ENCODE peak calls at places on chromosomes 1 and 21, in five cellular contexts. O is cardiac muscle cell; C is CD4-positive, alpha-beta T cell; L is endodermal cell; A is HFF-Myc. G is an unnamed sample.

GRCh38 chr1:169546087-169546995 is 39.9 kb downstream of the F5 start:
- DNase-seq in O (peak), C (peak), A (peak), L (peak), G (peak)

GRCh38 chr1:47788761-47789160 is 208.4 kb downstream of the TRABD2B start:
- DNase-seq in L (no peak), A (no peak), C (no peak), O (no peak), G (no peak)

GRCh38 chr1:16981269-16981849 is 939 bp upstream of the MFAP2 start:
- DNase-seq in A (no peak), O (peak), L (no peak), C (no peak), G (no peak)

GRCh38 chr1:164794310-164794709 is 235.3 kb downstream of the PBX1 start:
- DNase-seq in O (peak), L (no peak), A (peak), C (no peak), G (no peak)

GRCh38 chr1:98897479-98897878 is 107.2 kb downstream of the PLPPR5 start:
- DNase-seq in A (no peak), O (no peak), C (no peak), L (no peak), G (no peak)

GRCh38 chr21:33360871-33361602 is 36.3 kb downstream of the IFNAR1 start:
- DNase-seq in C (peak), L (peak), A (peak), O (peak), G (peak)

GRCh38 chr1:63523738-63524137 is 413 bp downstream of the EFCAB7 start:
- DNase-seq in C (no peak), A (no peak), O (no peak), L (no peak), G (no peak)

GRCh38 chr1:246067432-246068021 is 439.6 kb downstream of the SMYD3 start:
- DNase-seq in L (peak), C (no peak), A (peak), O (peak), G (no peak)

GRCh38 chr1:84581648-84582047 is 7.4 kb upstream of the CTBS start:
- DNase-seq in C (no peak), L (no peak), O (no peak), A (no peak), G (no peak)

GRCh38 chr21:32813265-32813903 is 41.8 kb upstream of the PAXBP1 start:
- DNase-seq in L (peak), A (no peak), C (no peak), O (no peak), G (no peak)

GRCh38 chr1:74010206-74010605 is 187.8 kb downstream of the LRRIQ3 start:
- DNase-seq in C (no peak), L (no peak), A (no peak), O (no peak), G (no peak)

GRCh38 chr1:156618853-156619581 is at the start of gene HAPLN2:
- DNase-seq in O (no peak), C (no peak), A (no peak), L (peak), G (no peak)

GRCh38 chr1:106325600-106325999 is 730.9 kb upstream of the PRMT6 start:
- DNase-seq in L (peak), A (no peak), C (no peak), O (no peak), G (no peak)

GRCh38 chr1:118984086-118984989 is 3.8 kb downstream of the TBX15 start:
- DNase-seq in A (no peak), L (peak), O (peak), C (no peak), G (peak)

GRCh38 chr1:114116086-114116485 is 37.6 kb downstream of the SYT6 start:
- DNase-seq in L (no peak), O (no peak), C (no peak), A (no peak), G (no peak)

GRCh38 chr1:207848234-207848633 is 62.7 kb downstream of the CD34 start:
- DNase-seq in L (no peak), A (no peak), C (no peak), O (peak), G (no peak)

GRCh38 chr21:45458281-45459170 is 53.6 kb downstream of the COL18A1 start:
- DNase-seq in L (no peak), A (no peak), C (no peak), O (no peak), G (no peak)

GRCh38 chr1:65316233-65316632 is 6.9 kb downstream of the DNAJC6 start:
- DNase-seq in C (no peak), A (no peak), O (no peak), L (no peak), G (no peak)

GRCh38 chr1:220325306-220325995 is 53.2 kb upstream of the RAB3GAP2 start:
- DNase-seq in C (no peak), A (no peak), L (no peak), O (no peak), G (no peak)

GRCh38 chr21:45020629-45021427 is 53.6 kb upstream of the ADARB1 start:
- DNase-seq in L (peak), A (no peak), C (no peak), O (no peak), G (no peak)

GRCh38 chr1:207155018-207155417 is 51.0 kb downstream of the C4BPA start:
- DNase-seq in L (no peak), A (no peak), O (no peak), C (no peak), G (no peak)

GRCh38 chr1:11654571-11655262 is at the start of gene FBXO44:
- DNase-seq in A (no peak), C (peak), L (peak), O (peak), G (no peak)

GRCh38 chr1:9111957-9112356 is 16.9 kb downstream of the GPR157 start:
- DNase-seq in C (no peak), L (no peak), A (no peak), O (no peak), G (no peak)

GRCh38 chr1:187842406-187843165 is 1013.8 kb downstream of the PLA2G4A start:
- DNase-seq in L (peak), C (no peak), A (no peak), O (peak), G (no peak)

GRCh38 chr1:4060850-4061249 is 160.8 kb upstream of the C1orf174 start:
- DNase-seq in L (peak), C (no peak), A (no peak), O (no peak), G (no peak)

GRCh38 chr1:11478571-11479374 is at the start of gene DISP3:
- DNase-seq in L (peak), C (peak), A (peak), O (peak), G (peak)

GRCh38 chr1:36352141-36352909 is 28.9 kb upstream of the EVA1B start:
- DNase-seq in O (peak), C (no peak), L (no peak), A (no peak), G (no peak)

GRCh38 chr1:116411784-116412479 is 38.9 kb downstream of the ATP1A1 start:
- DNase-seq in A (no peak), C (no peak), O (peak), L (no peak), G (no peak)

GRCh38 chr1:98388431-98388830 is 273.1 kb upstream of the SNX7 start:
- DNase-seq in C (no peak), L (no peak), O (peak), A (peak), G (no peak)

GRCh38 chr1:55505326-55505725 is 290.2 kb upstream of the USP24 start:
- DNase-seq in C (no peak), A (no peak), L (no peak), O (no peak), G (no peak)

GRCh38 chr1:116825400-116825734 is 71.1 kb downstream of the CD2 start:
- DNase-seq in O (peak), A (no peak), L (peak), C (no peak), G (no peak)

GRCh38 chr1:111690306-111690617 is 48.9 kb downstream of the INKA2 start:
- DNase-seq in C (no peak), A (peak), O (peak), L (no peak), G (peak)

GRCh38 chr1:9068971-9069323 is 488 bp downstream of the SLC2A5 start:
- DNase-seq in C (no peak), A (no peak), O (peak), L (no peak), G (no peak)

GRCh38 chr1:228276361-228276831 is 68.6 kb downstream of the OBSCN start:
- DNase-seq in A (no peak), L (no peak), O (peak), C (no peak), G (no peak)

GRCh38 chr1:234564035-234565029 is 45.6 kb downstream of the IRF2BP2 start:
- DNase-seq in C (no peak), O (peak), L (peak), A (no peak), G (no peak)

GRCh38 chr21:35658242-35658641 is 402.1 kb downstream of the SETD4 start:
- DNase-seq in L (no peak), A (peak), O (peak), C (no peak), G (no peak)

GRCh38 chr1:58204284-58204683 is 342.2 kb downstream of the OMA1 start:
- DNase-seq in O (no peak), L (peak), C (no peak), A (no peak), G (no peak)

GRCh38 chr1:155961937-155962336 is 16.4 kb downstream of the ARHGEF2 start:
- DNase-seq in C (no peak), A (peak), O (peak), L (peak), G (no peak)

DNA sequence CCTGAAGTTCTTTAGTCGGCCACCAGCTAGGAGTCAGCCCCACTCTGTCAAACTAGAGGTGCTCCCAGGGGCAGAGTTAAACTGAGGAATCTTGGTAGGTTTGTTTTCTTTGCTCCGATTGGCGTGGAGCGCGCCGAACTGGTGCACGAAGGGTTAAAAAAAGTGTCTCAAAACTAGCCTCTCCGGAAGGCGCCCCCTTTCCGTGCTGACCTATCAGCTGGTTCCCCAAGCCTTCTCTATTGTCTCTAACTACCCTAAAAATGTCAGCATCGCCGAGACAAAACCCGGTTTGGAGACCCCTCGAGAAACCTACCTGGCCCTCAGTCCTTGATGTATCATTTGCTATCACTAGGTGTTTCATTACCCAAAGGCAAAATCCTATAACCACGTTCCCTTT is 2.2 kb downstream of the TGFB2 start:
- DNase-seq in O (peak), A (no peak), L (peak), C (no peak), G (no peak)
- TF ChIP-seq CTCF in O (no peak), A (no peak), L (no peak), C (no peak), G (no peak)

GRCh38 chr1:150515328-150516049 is at the start of gene FALEC:
- DNase-seq in C (peak), L (peak), A (peak), O (peak), G (peak)
- TF ChIP-seq CTCF in C (no peak), L (peak), A (no peak), O (no peak), G (no peak)

GRCh38 chr1:160877221-160877620 is 7.8 kb downstream of the ITLN1 start:
- DNase-seq in C (no peak), A (no peak), O (no peak), L (no peak), G (no peak)
- TF ChIP-seq CTCF in C (peak), A (no peak), O (peak), L (peak), G (no peak)

DNA sequence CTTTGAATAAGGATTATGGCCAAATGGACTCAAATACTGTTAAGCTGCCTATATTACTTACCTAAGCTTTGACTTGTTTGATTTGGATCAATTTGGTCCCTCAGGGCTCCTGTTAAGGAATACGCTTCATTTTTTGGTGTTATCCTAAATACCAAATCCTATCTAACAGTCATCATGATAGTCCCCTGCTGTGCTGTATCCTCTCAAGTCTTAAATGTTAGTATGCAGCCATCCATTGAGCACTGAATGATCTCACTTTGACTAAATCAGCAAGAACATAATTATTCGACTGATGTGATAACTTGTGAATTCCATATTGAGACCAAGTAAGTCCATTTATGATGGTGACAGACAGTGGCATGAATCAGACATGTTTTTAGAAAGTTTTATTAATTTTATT is 53.1 kb upstream of the ATF3 start:
- DNase-seq in C (no peak), A (no peak), O (no peak), L (no peak), G (no peak)
- TF ChIP-seq CTCF in C (no peak), A (no peak), O (no peak), L (no peak), G (no peak)

GRCh38 chr1:62294211-62294610 is 25.0 kb downstream of the KANK4 start:
- DNase-seq in O (peak), C (no peak), L (peak), A (no peak), G (no peak)
- TF ChIP-seq CTCF in O (peak), C (no peak), L (peak), A (peak), G (peak)

DNA sequence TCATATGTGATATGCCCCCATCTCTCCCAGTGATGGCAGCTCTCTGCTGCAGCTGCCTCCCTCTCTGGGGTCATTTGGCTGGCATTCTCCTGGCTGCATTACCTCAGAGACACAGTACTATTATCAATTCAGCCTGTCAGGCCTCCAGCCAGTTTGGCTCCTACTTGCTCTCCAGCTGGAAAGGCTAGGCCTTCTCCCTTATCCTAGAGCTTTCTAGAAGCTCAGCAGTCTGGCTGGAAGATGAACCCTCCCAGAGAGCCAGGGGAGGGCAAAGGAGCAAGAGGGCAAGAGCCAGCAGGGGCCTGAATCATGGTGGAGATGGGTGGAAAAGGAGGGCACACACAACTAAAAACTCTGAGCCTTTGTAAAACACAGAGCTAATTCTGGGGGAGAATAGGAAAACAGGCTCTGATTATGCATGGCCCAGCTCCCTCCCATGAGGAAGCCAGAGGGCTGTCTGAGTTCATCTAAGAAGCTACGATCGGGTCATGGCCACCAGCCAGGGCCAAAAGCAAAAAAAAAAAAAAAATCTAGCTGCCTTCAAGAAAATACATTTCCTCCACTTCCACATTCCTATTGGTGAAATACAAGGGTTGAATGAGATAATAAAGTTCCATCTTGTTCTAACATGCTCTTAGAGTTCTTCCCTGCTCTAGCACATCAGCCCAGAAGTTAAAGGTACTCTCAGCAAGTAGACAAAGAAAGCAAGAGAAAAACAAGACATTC is 8.8 kb downstream of the LAMB3 start:
- DNase-seq in A (no peak), C (no peak), L (no peak), O (peak), G (no peak)
- TF ChIP-seq CTCF in A (no peak), C (no peak), L (no peak), O (no peak), G (no peak)

DNA sequence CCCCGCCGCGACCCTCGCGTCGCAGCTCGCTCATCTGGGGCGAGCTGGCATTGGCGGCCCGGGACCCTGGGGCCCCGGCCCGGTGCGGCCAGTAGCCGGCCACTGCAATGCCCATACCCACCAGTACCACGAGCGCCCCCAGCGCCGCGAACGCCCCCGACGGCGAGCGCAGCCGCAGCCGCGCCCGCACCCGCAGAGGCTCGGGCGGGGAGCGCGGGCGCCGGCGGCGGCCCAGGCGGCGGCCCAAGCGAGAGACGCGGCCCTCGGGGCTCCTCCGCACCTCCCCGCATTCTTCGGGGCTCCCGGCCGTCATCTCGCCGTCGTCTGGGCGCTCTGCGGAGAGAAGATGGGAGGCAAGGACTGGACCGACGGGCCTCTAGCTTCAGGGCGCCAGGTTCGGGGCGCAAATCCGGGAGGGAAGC is 2.2 kb downstream of the TMEM200B start:
- DNase-seq in A (no peak), O (peak), L (no peak), C (no peak), G (peak)
- TF ChIP-seq CTCF in A (no peak), O (no peak), L (peak), C (peak), G (peak)

DNA sequence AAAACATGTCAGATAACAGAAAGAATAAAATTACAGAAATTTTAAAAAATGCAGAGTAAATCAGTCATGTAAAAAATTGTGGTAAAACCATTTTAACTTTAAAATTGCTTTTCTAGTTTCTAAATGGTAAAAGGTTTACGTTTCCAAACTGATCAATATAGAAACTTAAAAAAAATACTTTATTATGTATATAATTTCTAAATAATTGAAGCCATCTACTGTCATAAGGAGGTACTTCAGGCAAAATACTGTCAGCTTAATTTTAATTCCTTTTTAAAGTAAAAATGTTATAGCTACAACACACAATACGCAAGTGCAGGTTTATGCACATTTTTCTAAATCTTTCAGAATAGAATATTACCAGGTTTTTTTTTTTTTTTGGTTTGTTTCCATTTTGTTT is 159.9 kb downstream of the HFM1 start:
- DNase-seq in O (no peak), A (no peak), L (no peak), C (no peak), G (no peak)
- TF ChIP-seq CTCF in O (no peak), A (no peak), L (peak), C (no peak), G (peak)

G was measured in mesothelial cell of epicardium.